ENCODE peak calls at places on chromosomes 4 and X, in four cellular contexts. O, T, P and Y are unnamed samples.

GRCh38 chrX:124887572-124887971 is 432.1 kb upstream of the TEX13C start:
- DNase-seq in T (no peak), O (no peak), P (no peak), Y (no peak)

GRCh38 chr4:20127626-20128025 is 124.1 kb upstream of the SLIT2 start:
- DNase-seq in O (no peak), T (no peak), P (no peak), Y (no peak)

GRCh38 chr4:81838586-81838985 is 366.9 kb upstream of the RASGEF1B start:
- DNase-seq in P (no peak), T (no peak), O (no peak), Y (no peak)

GRCh38 chrX:122572461-122572860 is 611.6 kb upstream of the GRIA3 start:
- DNase-seq in P (no peak), O (no peak), T (no peak), Y (no peak)

GRCh38 chrX:10634681-10635161 is 14.3 kb upstream of the MID1 start:
- DNase-seq in P (peak; percentile 59), O (no peak), T (no peak), Y (peak; percentile 73)

GRCh38 chr4:174408841-174409552 is 113.3 kb downstream of the HPGD start:
- DNase-seq in T (no peak), P (no peak), O (no peak), Y (no peak)

GRCh38 chr4:94410678-94411206 is 41.0 kb upstream of the PDLIM5 start:
- DNase-seq in T (no peak), O (peak; percentile 86), P (no peak), Y (no peak)

GRCh38 chr4:77418333-77418732 is 187.3 kb upstream of the CXCL13 start:
- DNase-seq in O (no peak), P (no peak), T (no peak), Y (peak; percentile 8)

GRCh38 chr4:102449751-102450352 is 51.3 kb upstream of the NFKB1 start:
- DNase-seq in O (no peak), T (no peak), P (no peak), Y (peak; percentile 27)

GRCh38 chrX:120790552-120790951 is 85.1 kb downstream of the CT47B1 start:
- DNase-seq in P (no peak), O (no peak), T (no peak), Y (no peak)

GRCh38 chr4:139898293-139898692 is 232.7 kb downstream of the MGST2 start:
- DNase-seq in P (no peak), T (no peak), O (no peak), Y (no peak)

GRCh38 chr4:86185659-86186058 is 174.2 kb downstream of the MAPK10 start:
- DNase-seq in T (no peak), P (no peak), O (no peak), Y (no peak)

GRCh38 chrX:1853916-1854315 is 239.1 kb downstream of the ASMT start:
- DNase-seq in P (no peak), O (no peak), T (no peak), Y (no peak)

GRCh38 chr4:53152467-53152866 is 213.4 kb downstream of the SCFD2 start:
- DNase-seq in O (no peak), P (no peak), T (no peak), Y (no peak)

GRCh38 chrX:106734827-106735226 is 8.3 kb downstream of the RNF128 start:
- DNase-seq in P (no peak), O (no peak), T (no peak), Y (peak; percentile 36)

GRCh38 chr4:86664959-86665358 is 70.8 kb downstream of the PTPN13 start:
- DNase-seq in T (no peak), P (peak; percentile 22), O (no peak), Y (no peak)

GRCh38 chr4:22237155-22237751 is 278.6 kb downstream of the ADGRA3 start:
- DNase-seq in T (peak; percentile 44), P (no peak), O (no peak), Y (peak; percentile 70)

GRCh38 chr4:139175647-139176298 is 1.2 kb downstream of the ELF2 start:
- DNase-seq in T (no peak), P (no peak), O (no peak), Y (no peak)

GRCh38 chr4:2937146-2937857 is 25.9 kb downstream of the NOP14 start:
- DNase-seq in P (no peak), O (peak; percentile 18), T (peak; percentile 87), Y (peak; percentile 81)

GRCh38 chr4:3421470-3421869 is 20.3 kb upstream of the HGFAC start:
- DNase-seq in O (no peak), P (no peak), T (peak; percentile 36), Y (no peak)

GRCh38 chrX:134443020-134443419 is 16.9 kb upstream of the HPRT1 start:
- DNase-seq in T (no peak), P (no peak), O (no peak), Y (no peak)

GRCh38 chr4:65007841-65008439 is 598.7 kb upstream of the TECRL start:
- DNase-seq in P (no peak), O (no peak), T (no peak), Y (peak; percentile 8)

GRCh38 chr4:6855692-6856297 is 53.8 kb upstream of the TBC1D14 start:
- DNase-seq in T (no peak), P (peak; percentile 60), O (no peak), Y (no peak)

GRCh38 chr4:119297795-119298194 is 24.1 kb downstream of the FABP2 start:
- DNase-seq in P (no peak), T (no peak), O (no peak), Y (no peak)
- TF ChIP-seq CTCF in P (no peak), T (no peak), O (no peak), Y (no peak)

GRCh38 chr4:42326524-42326923 is 70.8 kb upstream of the SHISA3 start:
- DNase-seq in O (no peak), P (no peak), T (no peak), Y (no peak)
- TF ChIP-seq CTCF in O (no peak), P (no peak), T (no peak), Y (no peak)

DNA sequence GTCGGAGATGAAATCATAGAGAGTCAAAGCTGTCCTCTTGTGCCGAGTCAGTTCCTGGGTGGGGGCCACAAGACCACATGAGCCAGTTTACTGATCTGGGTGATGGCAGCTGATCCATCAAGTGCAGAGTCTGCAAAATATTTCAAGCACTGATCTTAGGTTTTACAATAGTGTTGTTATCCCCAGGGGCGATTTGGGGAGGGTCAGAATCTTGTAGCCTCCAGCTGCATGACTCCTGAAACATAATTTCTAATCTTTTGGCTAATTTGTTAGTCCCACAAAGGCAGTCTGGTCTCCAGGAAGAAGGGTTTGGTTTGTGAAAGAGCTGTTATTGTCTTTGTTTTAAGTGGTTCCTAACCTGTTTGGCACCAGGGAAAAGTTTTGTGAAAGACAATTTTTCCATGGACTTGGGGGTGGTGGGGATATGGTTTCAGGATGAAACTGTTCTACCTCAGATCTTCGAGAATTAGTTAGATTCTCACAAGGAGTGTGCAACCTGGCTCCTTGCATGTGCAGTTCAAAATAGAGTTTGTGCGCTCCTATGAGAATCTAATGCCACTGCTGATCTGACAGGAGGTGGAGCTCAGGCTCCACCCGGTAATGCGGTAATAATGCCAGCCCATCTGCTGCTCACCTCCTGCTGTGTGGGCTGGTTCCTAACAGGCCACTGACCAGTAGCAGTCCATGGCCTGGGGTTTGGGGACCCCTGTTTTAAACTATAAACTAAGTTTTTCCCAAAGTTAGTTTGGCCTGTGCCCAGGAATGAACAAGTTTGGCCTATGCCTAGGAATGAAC is 29.2 kb downstream of the METAP1 start:
- DNase-seq in P (no peak), O (no peak), T (no peak), Y (peak; percentile 34)
- TF ChIP-seq CTCF in P (no peak), O (no peak), T (no peak), Y (no peak)

GRCh38 chr4:38802561-38803355 is 1.8 kb downstream of the TLR1 start:
- DNase-seq in P (no peak), T (no peak), O (no peak), Y (no peak)

GRCh38 chr4:38800956-38801450 is 3.6 kb downstream of the TLR1 start:
- DNase-seq in O (no peak), T (no peak), P (no peak), Y (no peak)

GRCh38 chr4:38804654-38805295 is at the start of gene TLR1:
- DNase-seq in P (peak; percentile 46), T (no peak), O (no peak), Y (no peak)

GRCh38 chr4:38805530-38806145 is 1.0 kb upstream of the TLR1 start:
- DNase-seq in P (no peak), O (peak; percentile 51), T (peak; percentile 57), Y (no peak)

DNA sequence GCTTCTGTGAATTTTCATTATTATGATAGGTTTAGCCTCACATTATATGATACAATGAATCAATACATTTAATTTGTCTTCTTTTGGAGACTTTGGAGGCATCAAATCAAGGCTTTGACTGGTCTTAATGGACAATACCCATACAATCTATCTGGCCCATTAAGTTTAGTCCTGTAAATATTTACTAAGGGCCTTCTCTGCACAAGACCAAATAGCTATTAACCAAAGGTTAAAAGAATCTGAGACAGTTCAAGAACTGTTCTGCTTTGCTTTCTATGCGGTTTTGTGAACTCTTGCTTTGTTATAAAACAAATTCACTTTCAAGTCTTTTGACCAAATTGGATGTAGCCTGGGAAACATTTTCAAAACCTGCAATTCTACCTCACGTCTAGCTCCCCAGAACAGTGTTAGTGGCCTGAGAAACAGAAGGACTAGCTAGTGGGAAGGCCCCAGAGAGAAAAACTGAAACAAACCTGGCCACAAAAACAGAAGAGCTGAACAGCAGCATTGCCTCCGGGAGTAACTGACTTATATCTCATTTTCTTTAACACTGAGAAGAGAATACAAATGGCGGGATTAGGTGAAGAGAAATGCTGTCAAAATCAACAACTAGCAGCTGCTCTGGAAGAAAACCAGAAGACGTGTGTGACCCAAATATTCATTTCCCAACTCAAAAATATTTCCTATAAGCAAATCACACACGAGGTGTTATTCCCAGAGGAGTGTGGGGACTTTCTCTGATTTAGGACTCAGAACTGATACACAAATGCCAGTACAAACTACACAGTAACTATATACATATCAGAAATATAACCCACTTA is 548 bp downstream of the TLR1 start:
- DNase-seq in T (no peak), P (no peak), O (no peak), Y (no peak)
- TF ChIP-seq CTCF in T (no peak), P (no peak), O (no peak), Y (no peak)

DNA sequence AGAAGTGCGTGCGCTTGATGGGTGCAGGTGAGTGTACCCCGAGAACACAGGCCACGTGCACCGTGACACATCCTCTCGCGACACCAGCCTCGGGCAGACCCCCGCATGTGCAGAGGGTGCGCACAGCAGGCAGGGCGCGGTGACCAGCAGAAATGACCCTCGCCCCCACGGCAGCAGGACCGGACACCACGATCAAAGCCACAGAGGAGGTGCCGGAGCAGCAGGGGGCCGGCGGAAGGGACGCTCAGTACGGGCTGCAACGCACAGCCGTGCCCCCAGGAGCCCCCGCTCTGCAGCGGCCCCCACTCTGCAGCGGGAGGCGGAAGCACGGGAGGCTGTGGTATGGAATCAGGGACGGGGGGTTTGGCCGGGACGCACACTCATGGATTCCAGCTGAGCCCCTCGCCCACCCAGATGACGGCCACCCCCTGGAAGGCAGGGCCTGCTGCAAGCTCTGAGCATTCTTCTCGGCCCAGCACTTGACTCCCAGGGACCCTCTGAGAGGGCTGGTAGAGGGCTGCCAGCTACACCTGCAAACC is 17.1 kb downstream of the PPP2R3B start:
- DNase-seq in P (no peak), O (no peak), T (no peak), Y (no peak)
- TF ChIP-seq CTCF in P (no peak), O (no peak), T (no peak), Y (no peak)

DNA sequence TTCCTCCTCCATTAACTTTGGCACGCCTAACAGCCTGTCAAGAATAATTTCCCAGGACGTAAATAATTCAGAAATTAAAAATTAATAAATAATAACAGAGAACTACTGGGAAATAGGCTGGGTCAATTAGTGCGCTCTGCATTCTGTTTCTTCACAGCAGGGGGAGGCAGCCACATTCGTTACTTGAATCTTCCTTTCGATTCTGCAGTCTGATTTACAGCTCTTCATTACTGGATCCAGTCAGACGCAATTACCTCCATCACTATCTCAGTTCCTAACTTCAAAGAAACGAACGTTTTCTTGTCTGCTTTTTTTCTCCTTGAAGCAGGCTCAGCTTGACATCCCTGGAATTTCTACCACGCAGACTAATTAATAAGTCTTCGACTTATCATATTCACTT is 9.0 kb upstream of the RPL34 start:
- DNase-seq in T (no peak), P (no peak), O (no peak), Y (no peak)
- TF ChIP-seq CTCF in T (no peak), P (peak; percentile 10), O (no peak), Y (no peak)

GRCh38 chr4:149735796-149736195 is 79.8 kb downstream of the IQCM start:
- DNase-seq in O (no peak), P (no peak), T (no peak), Y (peak; percentile 1)
- TF ChIP-seq CTCF in O (no peak), P (no peak), T (no peak), Y (no peak)